ENCODE peak calls at places on chromosomes 13 and 19, in seven cellular contexts. O is body of pancreas, K is PC-9, N is uterus, M is thoracic aorta, Y is cardiac muscle cell, C is lower lobe of right lung. T is an unnamed sample.

GRCh38 chr13:39422845-39423565 is 180.0 kb downstream of the LHFPL6 start:
- DNase-seq in O (no peak), K (no peak), N (no peak), M (no peak), Y (peak; percentile 67), C (no peak), T (no peak)

GRCh38 chr19:56900573-56901097 is 60.1 kb upstream of the PEG3 start:
- DNase-seq in O (no peak), K (no peak), N (no peak), M (no peak), Y (peak; percentile 4), C (no peak), T (no peak)

GRCh38 chr13:99119686-99120085 is 81.0 kb upstream of the UBAC2 start:
- DNase-seq in O (no peak), K (no peak), N (no peak), M (no peak), Y (no peak), C (no peak), T (no peak)

GRCh38 chr13:54633461-54633860 is 1604.8 kb downstream of the OLFM4 start:
- DNase-seq in O (no peak), K (no peak), N (no peak), M (no peak), Y (no peak), C (no peak), T (no peak)

GRCh38 chr19:33419763-33420080 is 46.2 kb downstream of the CEBPG start:
- DNase-seq in O (no peak), K (no peak), N (no peak), M (no peak), Y (no peak), C (no peak), T (no peak)

GRCh38 chr13:46757640-46758039 is 39.3 kb downstream of the ESD start:
- DNase-seq in O (no peak), K (no peak), N (no peak), M (no peak), Y (no peak), C (no peak), T (no peak)

GRCh38 chr19:16836115-16836905 is 7.1 kb downstream of the SIN3B start:
- DNase-seq in O (peak; percentile 43), K (no peak), N (peak; percentile 35), M (no peak), Y (peak; percentile 18), C (peak; percentile 58), T (no peak)

GRCh38 chr19:17202249-17202648 is 12.9 kb upstream of the USE1 start:
- DNase-seq in O (no peak), K (no peak), N (no peak), M (no peak), Y (no peak), C (no peak), T (no peak)

DNA sequence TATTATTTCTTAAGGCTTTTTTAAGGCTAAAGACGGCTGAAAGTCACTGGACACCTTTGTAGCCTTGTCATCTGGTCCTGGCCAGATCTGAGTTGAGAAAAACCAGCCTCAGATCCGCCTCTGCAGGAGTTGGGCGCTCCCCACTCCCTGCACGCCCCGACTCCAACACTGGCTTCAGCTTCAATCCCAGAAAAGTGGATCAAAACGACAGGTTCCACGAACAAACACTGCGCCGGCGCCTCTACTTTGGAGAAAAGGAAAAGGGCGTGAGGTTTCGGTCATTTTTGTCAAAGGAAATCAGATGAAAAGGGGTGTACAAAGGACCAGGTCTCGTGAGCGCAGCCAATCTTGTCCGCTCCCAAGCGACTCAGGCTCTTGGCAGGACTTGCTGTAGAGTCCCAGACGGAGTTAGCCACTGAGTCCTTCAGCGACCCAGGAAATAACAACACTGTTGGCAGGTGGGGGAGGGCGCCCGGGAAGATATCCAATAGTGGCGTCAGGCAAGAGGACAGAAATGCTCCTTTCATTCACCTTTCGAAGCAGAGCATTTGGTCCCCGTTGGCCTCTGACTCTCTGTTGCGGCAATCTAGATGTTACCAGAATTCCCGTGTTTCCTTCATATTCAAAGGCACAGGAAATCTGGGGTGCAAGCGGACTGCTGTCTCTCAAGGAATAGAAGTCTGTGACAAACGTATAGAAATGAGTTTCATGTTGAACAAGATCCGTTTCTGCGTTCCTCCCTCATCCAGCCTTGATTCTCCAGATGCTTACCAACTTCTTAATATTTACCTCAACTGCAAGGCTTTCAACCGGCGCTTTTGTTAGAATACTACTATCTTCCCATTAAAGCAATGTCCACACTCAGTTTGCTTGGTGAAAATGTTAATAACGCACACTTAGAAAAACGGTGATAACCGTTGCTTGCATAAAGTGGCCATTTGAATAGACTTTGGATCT is 1.8 kb upstream of the CCNA1 start:
- DNase-seq in O (peak; percentile 55), K (no peak), N (peak; percentile 36), M (no peak), Y (peak; percentile 23), C (no peak), T (no peak)
- H3K4me3 ChIP-seq in O (no peak overlapping the region), K (no peak overlapping the region), N (no peak overlapping the region), M (peak overlapping the region; percentile 80), Y (no peak overlapping the region), C (no peak overlapping the region), T (no peak overlapping the region)

GRCh38 chr19:18496980-18497256 is 25.0 kb downstream of the ELL start:
- DNase-seq in O (no peak), K (peak; percentile 57), N (no peak), M (no peak), Y (no peak), C (no peak), T (no peak)
- H3K4me1 ChIP-seq in O (peaks cover 81% of the 10 kb centered on the region), K (peaks cover 24% of the 10 kb centered on the region), N (no peaks in the 10 kb centered on the region), M (peaks cover 56% of the 10 kb centered on the region), Y (peaks cover 16% of the 10 kb centered on the region), C (peaks cover 84% of the 10 kb centered on the region), T (no peaks in the 10 kb centered on the region)

GRCh38 chr19:49428547-49429451 is 3.6 kb downstream of the GFY start:
- DNase-seq in O (no peak), K (no peak), N (no peak), M (no peak), Y (no peak), C (no peak), T (no peak)
- H3K4me3 ChIP-seq in O (no peak overlapping the region), K (no peak overlapping the region), N (no peak overlapping the region), M (no peak overlapping the region), Y (peak overlapping the region; percentile 13), C (no peak overlapping the region), T (peak overlapping the region; percentile 14)

DNA sequence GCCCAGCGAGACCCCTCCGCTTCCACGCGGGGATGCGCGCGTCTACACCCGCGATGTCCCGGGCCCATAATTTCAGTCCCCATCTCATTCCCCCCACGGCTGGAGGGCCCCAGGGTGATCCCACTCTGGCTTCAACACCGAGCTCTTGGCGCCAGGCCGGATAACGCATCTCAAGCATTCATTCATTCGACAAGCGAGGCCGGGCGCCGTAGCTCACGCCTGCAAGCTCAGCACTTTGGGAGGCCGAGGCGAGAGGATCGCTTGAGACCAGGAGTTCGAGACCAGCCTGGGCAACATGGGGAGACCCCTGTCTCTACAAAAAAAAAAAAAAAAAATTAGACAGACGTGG is 5.9 kb downstream of the ANGPTL6 start:
- DNase-seq in O (no peak), K (no peak), N (no peak), M (no peak), Y (no peak), C (no peak), T (no peak)
- H3K4me1 ChIP-seq in O (peaks cover 20% of the 10 kb centered on the region), K (peaks cover 11% of the 10 kb centered on the region), N (no peaks in the 10 kb centered on the region), M (no peaks in the 10 kb centered on the region), Y (no peaks in the 10 kb centered on the region), C (peaks cover 16% of the 10 kb centered on the region), T (peaks cover 7% of the 10 kb centered on the region)

DNA sequence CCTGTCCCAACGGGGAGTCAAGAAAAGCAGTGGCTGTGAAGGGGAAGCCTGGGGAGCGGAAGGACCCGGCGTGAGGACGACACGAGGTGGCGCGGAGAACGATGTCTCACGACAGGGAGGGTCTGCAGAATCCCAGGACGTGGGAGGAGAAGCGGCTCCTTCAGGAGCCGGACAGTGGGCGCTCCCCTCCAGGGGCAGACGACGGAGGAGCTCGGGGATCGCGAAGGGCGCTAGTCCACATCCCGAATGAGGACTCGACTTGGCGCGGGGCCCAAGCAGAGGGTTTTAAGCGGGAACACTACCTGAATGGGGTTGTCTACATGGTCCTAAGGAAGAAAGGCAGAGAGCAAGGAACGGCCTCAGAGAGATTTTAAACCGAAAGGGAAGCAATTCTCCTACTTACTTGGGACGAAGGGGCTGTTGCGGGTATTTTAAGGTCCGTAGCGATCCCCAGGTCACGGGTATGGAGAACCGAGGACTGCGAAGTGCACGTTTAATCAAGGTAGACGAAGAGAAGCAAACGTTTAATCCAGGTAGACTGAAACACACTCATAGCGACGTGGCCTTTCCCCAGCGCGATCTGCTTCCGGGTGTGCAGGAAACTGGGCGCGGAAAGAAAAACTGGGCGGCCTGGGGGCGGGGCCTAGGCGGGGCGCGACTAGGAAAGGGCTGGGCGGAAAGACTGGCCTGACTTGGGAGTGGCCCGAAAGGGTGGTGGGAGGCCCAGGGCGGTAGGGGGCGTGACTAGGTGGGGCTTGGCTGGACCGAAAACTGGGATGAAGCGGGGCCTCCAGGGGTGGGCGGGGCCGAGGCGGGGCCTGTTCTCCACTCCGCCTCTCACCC is at the start of gene ZNF841:
- DNase-seq in O (peak; percentile 94), K (peak; percentile 88), N (peak; percentile 99), M (peak; percentile 83), Y (peak; percentile 97), C (peak; percentile 95), T (peak; percentile 75)
- H3K4me3 ChIP-seq in O (peak within 1 kb of the TSS; percentile 68), K (peak within 1 kb of the TSS; percentile 85), N (peak within 1 kb of the TSS; percentile 76), M (peak within 1 kb of the TSS; percentile 83), Y (peak within 1 kb of the TSS; percentile 60), C (peak within 1 kb of the TSS; percentile 97), T (peak within 1 kb of the TSS; percentile 32)

GRCh38 chr19:5035817-5036732 is 67.2 kb downstream of the KDM4B start:
- DNase-seq in O (no peak), K (no peak), N (no peak), M (no peak), Y (no peak), C (no peak), T (no peak)
- H3K4me1 ChIP-seq in O (peaks cover 12% of the 10 kb centered on the region), K (no peaks in the 10 kb centered on the region), N (no peaks in the 10 kb centered on the region), M (no peaks in the 10 kb centered on the region), Y (peaks cover 28% of the 10 kb centered on the region), C (peaks cover 15% of the 10 kb centered on the region), T (peaks cover 3% of the 10 kb centered on the region)

DNA sequence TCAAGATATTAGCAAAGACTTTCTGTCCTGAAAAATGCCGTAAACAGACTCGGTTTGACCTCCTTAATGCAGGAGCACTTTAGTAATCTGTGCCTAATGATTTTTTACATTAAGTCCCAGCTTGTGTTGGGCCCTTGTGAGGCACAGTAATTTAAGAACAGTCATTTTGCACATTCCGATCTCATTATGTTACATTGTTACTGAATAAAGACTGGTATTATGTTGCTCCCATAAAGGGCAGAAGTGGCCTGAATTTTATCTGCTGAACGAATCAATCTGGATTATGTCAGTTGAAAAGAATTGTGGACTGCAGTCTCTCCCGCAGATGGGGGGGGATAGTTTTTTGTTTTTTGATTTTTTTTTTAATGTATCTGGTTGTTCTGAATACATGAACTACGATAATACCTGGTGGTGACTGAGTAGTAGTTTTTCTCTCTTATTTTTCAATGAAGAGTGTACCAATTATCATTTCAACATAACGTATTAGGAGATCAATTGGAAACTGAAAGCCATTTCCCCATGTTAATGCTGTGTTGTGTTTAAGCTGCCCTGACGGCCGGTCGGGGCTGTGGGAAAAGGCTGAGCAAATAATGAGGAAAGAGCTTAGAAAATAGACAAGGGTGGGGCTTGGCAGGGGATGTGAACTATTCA is 290.2 kb downstream of the ZNF536 start:
- DNase-seq in O (peak; percentile 82), K (no peak), N (no peak), M (no peak), Y (no peak), C (no peak), T (peak; percentile 86)
- H3K4me3 ChIP-seq in O (no peak overlapping the region), K (no peak overlapping the region), N (no peak overlapping the region), M (peak overlapping the region; percentile 45), Y (no peak overlapping the region), C (no peak overlapping the region), T (peak overlapping the region; percentile 6)